ENCODE peak calls at places on chromosomes 12 and 14, in four cellular contexts. One of them, this sample, is unnamed.

GRCh38 chr12:93174048-93174447 is 203.7 kb upstream of the NUDT4 start:
- DNase-seq in foreskin fibroblast: peak
- DNase-seq in NCI-H774: no peak
- DNase-seq in HEK293T: no peak
- DNase-seq in this sample: no peak

GRCh38 chr12:50222275-50222783 is 55.2 kb upstream of the CERS5 start:
- DNase-seq in foreskin fibroblast: peak
- DNase-seq in NCI-H774: peak
- DNase-seq in HEK293T: peak
- DNase-seq in this sample: no peak

GRCh38 chr12:14167005-14167628 is 185.7 kb upstream of the GRIN2B start:
- DNase-seq in foreskin fibroblast: peak
- DNase-seq in NCI-H774: peak
- DNase-seq in HEK293T: peak
- DNase-seq in this sample: peak

GRCh38 chr14:96391293-96392118 is 422 bp upstream of the AK7 start:
- DNase-seq in foreskin fibroblast: peak
- DNase-seq in NCI-H774: peak
- DNase-seq in HEK293T: peak
- DNase-seq in this sample: peak

GRCh38 chr14:77738559-77739250 is 22.3 kb downstream of the SNW1 start:
- DNase-seq in foreskin fibroblast: peak
- DNase-seq in NCI-H774: no peak
- DNase-seq in HEK293T: no peak
- DNase-seq in this sample: no peak

GRCh38 chr14:99872786-99873440 is 79.7 kb downstream of the EML1 start:
- DNase-seq in foreskin fibroblast: no peak
- DNase-seq in NCI-H774: no peak
- DNase-seq in HEK293T: no peak
- DNase-seq in this sample: no peak

GRCh38 chr14:69066396-69067171 is 86.3 kb downstream of the DCAF5 start:
- DNase-seq in foreskin fibroblast: no peak
- DNase-seq in NCI-H774: no peak
- DNase-seq in HEK293T: no peak
- DNase-seq in this sample: no peak

GRCh38 chr14:91464615-91465205 is 45.4 kb downstream of the PPP4R3A start:
- DNase-seq in foreskin fibroblast: no peak
- DNase-seq in NCI-H774: no peak
- DNase-seq in HEK293T: no peak
- DNase-seq in this sample: no peak

GRCh38 chr12:110269622-110270124 is 11.4 kb upstream of the ATP2A2 start:
- DNase-seq in foreskin fibroblast: peak
- DNase-seq in NCI-H774: no peak
- DNase-seq in HEK293T: no peak
- DNase-seq in this sample: peak

GRCh38 chr14:60656755-60657608 is 7.7 kb upstream of the SIX1 start:
- DNase-seq in foreskin fibroblast: peak
- DNase-seq in NCI-H774: peak
- DNase-seq in HEK293T: no peak
- DNase-seq in this sample: peak

GRCh38 chr14:98633380-98633779 is 638.6 kb downstream of the BCL11B start:
- DNase-seq in foreskin fibroblast: no peak
- DNase-seq in NCI-H774: peak
- DNase-seq in HEK293T: no peak
- DNase-seq in this sample: no peak

GRCh38 chr12:93402333-93403311 is 24.9 kb downstream of the NUDT4 start:
- DNase-seq in foreskin fibroblast: no peak
- DNase-seq in NCI-H774: no peak
- DNase-seq in HEK293T: no peak
- DNase-seq in this sample: no peak

GRCh38 chr12:81365284-81365683 is 287.4 kb downstream of the ACSS3 start:
- DNase-seq in foreskin fibroblast: no peak
- DNase-seq in NCI-H774: no peak
- DNase-seq in HEK293T: no peak
- DNase-seq in this sample: no peak

GRCh38 chr14:20440882-20441281 is 4.9 kb upstream of the KLHL33 start:
- DNase-seq in foreskin fibroblast: no peak
- DNase-seq in NCI-H774: no peak
- DNase-seq in HEK293T: no peak
- DNase-seq in this sample: no peak

GRCh38 chr12:57046947-57047890 is 2.7 kb downstream of the MYO1A start:
- DNase-seq in foreskin fibroblast: no peak
- DNase-seq in NCI-H774: no peak
- DNase-seq in HEK293T: no peak
- DNase-seq in this sample: no peak

GRCh38 chr14:96690713-96691383 is 106.3 kb upstream of the VRK1 start:
- DNase-seq in foreskin fibroblast: no peak
- DNase-seq in NCI-H774: no peak
- DNase-seq in HEK293T: no peak
- DNase-seq in this sample: no peak